ENCODE peak calls at places on chromosomes 16 and 17, in six cellular contexts. P is mesothelial cell of epicardium, D is SK-N-SH, I is fibroblast of mammary gland, A is omental fat pad, W is ascending aorta. F is an unnamed sample.

GRCh38 chr17:75844530-75845057 is 390 bp upstream of the UNC13D start:
- DNase-seq in P (no peak), D (peak; percentile 83), I (no peak), W (no peak), A (no peak), F (no peak)

GRCh38 chr17:58324409-58325288 is 3.9 kb downstream of the TSPOAP1 start:
- DNase-seq in A (no peak), I (no peak), W (no peak), P (peak; percentile 73), D (peak; percentile 97), F (peak; percentile 92)

GRCh38 chr17:27985736-27986394 is 56.6 kb upstream of the NLK start:
- DNase-seq in I (no peak), A (no peak), P (no peak), D (no peak), W (no peak), F (no peak)

GRCh38 chr16:78976212-78976611 is 624.3 kb downstream of the MAF start:
- DNase-seq in I (no peak), W (no peak), P (no peak), A (no peak), D (no peak), F (no peak)

GRCh38 chr17:77125432-77125901 is 15.3 kb upstream of the SEC14L1 start:
- DNase-seq in P (no peak), A (no peak), W (no peak), D (no peak), I (peak; percentile 84), F (no peak)

GRCh38 chr17:10870651-10871050 is 32.8 kb upstream of the PIRT start:
- DNase-seq in P (no peak), W (no peak), A (no peak), I (no peak), D (no peak), F (no peak)

GRCh38 chr17:78728495-78728894 is 53.6 kb downstream of the CYTH1 start:
- DNase-seq in W (no peak), D (no peak), I (no peak), P (no peak), A (no peak), F (no peak)

GRCh38 chr16:19517424-19518089 is 4.3 kb downstream of the GDE1 start:
- DNase-seq in A (no peak), P (no peak), D (no peak), I (peak; percentile 86), W (no peak), F (no peak)

GRCh38 chr16:1451702-1452392 is 7.5 kb upstream of the CCDC154 start:
- DNase-seq in D (no peak), A (no peak), P (no peak), I (no peak), W (no peak), F (no peak)

GRCh38 chr17:29163563-29163962 is 16.6 kb downstream of the MYO18A start:
- DNase-seq in A (no peak), I (no peak), W (no peak), P (no peak), D (peak; percentile 13), F (no peak)

GRCh38 chr17:46983782-46984181 is 4.7 kb upstream of the RPRML start:
- DNase-seq in A (no peak), W (no peak), P (no peak), D (no peak), I (no peak), F (no peak)

GRCh38 chr16:67865318-67865717 is 7.5 kb upstream of the EDC4 start:
- DNase-seq in D (peak; percentile 64), A (no peak), P (no peak), I (peak; percentile 61), W (no peak), F (no peak)

GRCh38 chr17:75288784-75289121 is 480 bp downstream of the SLC25A19 start:
- DNase-seq in D (no peak), W (no peak), A (no peak), P (no peak), I (no peak), F (peak; percentile 32)

GRCh38 chr17:78437508-78438169 is 59.2 kb downstream of the PGS1 start:
- DNase-seq in I (no peak), P (no peak), A (no peak), W (no peak), D (no peak), F (no peak)

GRCh38 chr17:37048806-37049205 is 100.1 kb downstream of the AATF start:
- DNase-seq in I (no peak), A (no peak), W (no peak), D (no peak), P (no peak), F (no peak)

GRCh38 chr17:81811705-81812570 is 8.0 kb downstream of the GCGR start:
- DNase-seq in A (no peak), W (no peak), I (no peak), P (no peak), D (peak; percentile 88), F (no peak)

GRCh38 chr17:33962857-33963655 is 292.0 kb upstream of the CCL2 start:
- DNase-seq in A (no peak), D (no peak), P (no peak), I (no peak), W (no peak), F (no peak)

GRCh38 chr17:66764559-66764958 is 70.4 kb upstream of the CACNG5 start:
- DNase-seq in D (no peak), I (no peak), W (no peak), A (no peak), P (no peak), F (no peak)

GRCh38 chr16:85416267-85417109 is 196.6 kb upstream of the GSE1 start:
- DNase-seq in P (peak; percentile 76), D (peak; percentile 79), A (no peak), W (no peak), I (peak; percentile 36), F (no peak)

GRCh38 chr17:45948498-45948880 is 50.6 kb upstream of the STH start:
- DNase-seq in D (no peak), P (no peak), A (no peak), W (no peak), I (no peak), F (no peak)

GRCh38 chr16:68700120-68700519 is 37.0 kb upstream of the CDH1 start:
- DNase-seq in A (no peak), P (no peak), I (peak; percentile 17), W (no peak), D (no peak), F (no peak)

GRCh38 chr16:31148896-31149295 is 970 bp downstream of the PRSS36 start:
- DNase-seq in P (no peak), A (no peak), W (no peak), D (peak; percentile 19), I (no peak), F (no peak)

GRCh38 chr16:4021070-4021779 is 95.0 kb downstream of the ADCY9 start:
- DNase-seq in W (no peak), I (no peak), P (no peak), A (no peak), D (no peak), F (no peak)

GRCh38 chr17:75109407-75110236 is at the start of gene ARMC7:
- DNase-seq in P (peak; percentile 95), I (peak; percentile 71), W (peak; percentile 48), A (peak; percentile 41), D (peak; percentile 100), F (peak; percentile 99)

GRCh38 chr17:41589301-41589700 is 2.6 kb upstream of the KRT14 start:
- DNase-seq in I (no peak), D (no peak), P (no peak), W (no peak), A (no peak), F (no peak)

GRCh38 chr17:41585301-41585700 is 1.4 kb downstream of the KRT14 start:
- DNase-seq in P (no peak), D (no peak), A (no peak), I (no peak), W (no peak), F (no peak)

GRCh38 chr17:41588126-41588810 is 1.6 kb upstream of the KRT14 start:
- DNase-seq in W (no peak), P (no peak), I (no peak), D (no peak), A (no peak), F (no peak)

GRCh38 chr17:41583137-41584127 is 3.3 kb downstream of the KRT14 start:
- DNase-seq in D (no peak), W (no peak), I (no peak), A (no peak), P (no peak), F (no peak)

GRCh38 chr17:41586863-41587495 is at the start of gene KRT14:
- DNase-seq in W (no peak), A (no peak), I (no peak), D (no peak), P (no peak), F (no peak)
- TF ChIP-seq CTCF in W (no peak), A (no peak), I (no peak), D (no peak), P (no peak), F (no peak)

DNA sequence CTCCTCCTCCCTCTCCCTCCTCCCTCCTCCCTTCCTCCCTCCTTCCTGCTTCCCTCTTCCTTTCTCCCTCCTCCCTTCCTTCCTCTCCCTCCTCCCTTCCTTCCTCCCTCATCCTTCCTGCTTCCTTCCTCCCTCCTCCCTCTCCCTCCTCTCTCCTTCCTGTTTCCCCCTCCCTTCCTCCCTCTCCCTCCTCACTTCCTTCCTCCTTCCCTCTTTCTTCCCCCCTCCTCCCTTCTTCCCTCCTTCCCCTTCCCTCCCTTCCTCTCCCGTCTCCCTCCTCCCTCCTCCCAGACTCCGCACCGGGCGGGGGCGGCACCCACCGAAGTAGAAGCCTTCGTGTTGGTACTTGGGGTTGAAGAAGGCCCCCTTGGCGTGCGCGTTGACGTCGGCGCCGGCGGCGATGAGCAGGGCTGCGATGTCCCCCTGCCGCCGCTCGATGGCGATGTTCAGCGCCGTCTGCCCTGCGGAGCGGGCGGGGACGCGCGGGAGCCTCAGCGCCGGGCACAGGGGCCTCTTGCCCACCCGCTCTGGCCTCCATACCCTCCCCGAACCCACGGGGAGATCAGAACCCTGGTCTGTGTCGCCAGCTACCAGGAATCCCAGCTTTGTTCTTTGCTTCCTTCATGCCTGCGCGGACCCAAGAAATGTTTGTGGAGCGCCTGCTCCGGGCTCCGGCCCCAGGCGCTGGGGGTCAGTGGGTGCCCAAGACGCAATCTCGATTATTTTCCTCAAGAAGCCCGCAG is 22.2 kb downstream of the TRPV3 start:
- DNase-seq in I (peak; percentile 78), P (peak; percentile 81), W (no peak), D (peak; percentile 88), A (no peak), F (no peak)
- TF ChIP-seq CTCF in I (peak; percentile 44), P (peak; percentile 55), W (peak; percentile 34), D (peak; percentile 65), A (no peak), F (peak; percentile 28)

GRCh38 chr16:65042966-65043365 is 78.9 kb downstream of the CDH11 start:
- DNase-seq in I (no peak), D (no peak), W (no peak), A (no peak), P (no peak), F (no peak)
- TF ChIP-seq CTCF in I (no peak), D (no peak), W (no peak), A (no peak), P (no peak), F (no peak)

GRCh38 chr17:49708515-49709161 is 874 bp upstream of the SLC35B1 start:
- DNase-seq in D (no peak), A (no peak), P (no peak), I (peak; percentile 45), W (no peak), F (no peak)
- TF ChIP-seq CTCF in D (no peak), A (no peak), P (no peak), I (no peak), W (no peak), F (no peak)